ENCODE peak calls at places on chromosomes 7 and 10, in nine cellular contexts. M is T-helper 9 cell; R is NCI-H1930; Q is stimulated activated CD8-positive, alpha-beta memory T cell treated with anti-CD3 and anti-CD28 coated beads, Interleukin-4, amount 100 ng/mL, for 24 hours; T is T-cell; O is aorta; A is stimulated activated CD4-positive, alpha-beta T cell treated with anti-CD3 and anti-CD28 coated beads, Interleukin-4, amount 100 ng/mL, for 1 hour; H is ACHN; U is CD4-positive, alpha-beta T cell. Y is an unnamed sample.

GRCh38 chr7:128398016-128398840 is 11.6 kb downstream of the IMPDH1 start:
- DNase-seq in M (peak; percentile 39), R (peak; percentile 33), Q (no peak), T (no peak), O (no peak), A (peak; percentile 40), H (peak; percentile 67), U (peak; percentile 26), Y (no peak)

GRCh38 chr10:16845248-16845647 is 28.0 kb upstream of the RSU1 start:
- DNase-seq in M (no peak), R (no peak), Q (no peak), T (no peak), O (no peak), A (no peak), H (no peak), U (no peak), Y (no peak)

GRCh38 chr7:30028749-30029635 is 780 bp downstream of the PLEKHA8 start:
- DNase-seq in M (no peak), R (no peak), Q (peak; percentile 1), T (peak; percentile 8), O (peak; percentile 54), A (no peak), H (peak; percentile 55), U (peak; percentile 12), Y (no peak)

GRCh38 chr10:119197921-119198320 is 9.4 kb upstream of the GRK5 start:
- DNase-seq in M (no peak), R (no peak), Q (no peak), T (no peak), O (no peak), A (no peak), H (no peak), U (no peak), Y (no peak)

GRCh38 chr10:21969326-21970287 is 33.9 kb downstream of the DNAJC1 start:
- DNase-seq in M (no peak), R (no peak), Q (no peak), T (no peak), O (no peak), A (no peak), H (no peak), U (no peak), Y (no peak)

GRCh38 chr7:120218702-120219101 is 54.3 kb upstream of the KCND2 start:
- DNase-seq in M (no peak), R (no peak), Q (no peak), T (no peak), O (no peak), A (no peak), H (no peak), U (no peak), Y (no peak)

GRCh38 chr7:33807779-33808482 is 97.4 kb upstream of the BMPER start:
- DNase-seq in M (no peak), R (no peak), Q (no peak), T (no peak), O (no peak), A (no peak), H (peak; percentile 35), U (no peak), Y (peak; percentile 83)

GRCh38 chr10:32386623-32387022 is 39.7 kb upstream of the EPC1 start:
- DNase-seq in M (no peak), R (no peak), Q (no peak), T (no peak), O (no peak), A (no peak), H (no peak), U (no peak), Y (no peak)

GRCh38 chr10:34522542-34522941 is 292.6 kb downstream of the PARD3 start:
- DNase-seq in M (no peak), R (peak; percentile 39), Q (no peak), T (no peak), O (no peak), A (no peak), H (peak; percentile 41), U (no peak), Y (no peak)